ENCODE peak calls at places on chromosomes 5 and 9, in ten cellular contexts. E is right lobe of liver; T is CD8-positive, alpha-beta T cell; G is heart right ventricle; B is PC-9; O is stomach; U is coronary artery; L is tibial nerve; I is PC-3; M is fibroblast of lung. A is an unnamed sample.

GRCh38 chr9:79403495-79403894 is 168.3 kb upstream of the TLE4 start:
- DNase-seq in E (no peak), L (no peak), M (no peak), U (no peak), I (no peak), O (no peak), T (no peak), G (no peak), B (no peak), A (no peak)

GRCh38 chr9:135218331-135219225 is 131.1 kb downstream of the OLFM1 start:
- DNase-seq in O (no peak), L (no peak), T (no peak), G (peak), B (no peak), E (peak), U (no peak), M (no peak), I (no peak), A (no peak)

GRCh38 chr5:35799751-35800150 is 56.9 kb upstream of the IL7R start:
- DNase-seq in T (no peak), U (no peak), B (no peak), M (peak), I (peak), E (no peak), O (no peak), G (no peak), L (no peak), A (no peak)

GRCh38 chr5:98570661-98571181 is 202.7 kb upstream of the RGMB start:
- DNase-seq in U (no peak), L (no peak), G (no peak), O (no peak), I (peak), T (no peak), E (no peak), M (peak), B (no peak), A (no peak)

GRCh38 chr9:36485647-36486453 is 85.8 kb upstream of the RNF38 start:
- DNase-seq in U (peak), L (no peak), I (peak), O (no peak), T (no peak), E (no peak), G (no peak), B (no peak), M (peak), A (no peak)

GRCh38 chr9:35814106-35814840 is 569 bp downstream of the HINT2 start:
- DNase-seq in O (peak), U (no peak), M (peak), E (peak), L (peak), T (no peak), I (peak), B (peak), G (peak), A (peak)

GRCh38 chr5:172452398-172453205 is 1.7 kb downstream of the SH3PXD2B start:
- DNase-seq in I (peak), O (peak), M (peak), L (peak), G (no peak), U (peak), T (no peak), B (peak), E (no peak), A (peak)

GRCh38 chr9:14352549-14352948 is 38.6 kb upstream of the NFIB start:
- DNase-seq in O (no peak), U (no peak), G (no peak), L (no peak), E (no peak), M (no peak), T (no peak), I (no peak), B (no peak), A (no peak)

GRCh38 chr9:113876806-113877236 is 712 bp downstream of the ZNF618 start:
- DNase-seq in E (no peak), M (no peak), L (no peak), I (peak), U (no peak), T (no peak), B (peak), O (no peak), G (no peak), A (peak)
- TF ChIP-seq CTCF in E (peak), M (peak), L (no peak), I (peak), U (no peak), T (peak), B (peak), O (peak), G (peak), A (peak)

DNA sequence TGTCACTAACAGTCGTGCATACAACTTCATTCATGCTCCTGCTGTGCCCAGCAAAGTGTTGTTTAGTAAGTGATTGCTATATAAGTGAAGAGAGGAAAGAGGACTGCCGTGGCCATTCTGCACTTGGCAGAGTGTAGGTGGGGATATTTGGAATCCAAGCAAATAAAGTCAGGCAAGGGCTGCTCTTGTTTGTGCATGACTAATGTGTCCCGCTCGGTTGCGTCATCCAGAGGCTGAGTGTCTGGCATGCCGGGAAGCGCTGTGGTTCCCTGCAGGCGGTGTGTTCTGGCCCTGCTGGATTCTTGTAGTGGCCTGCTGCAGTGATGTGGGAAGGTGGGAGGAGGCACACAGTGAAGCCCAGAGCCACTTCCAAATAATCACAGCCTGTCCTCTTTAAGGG is 136.9 kb upstream of the ANKH start:
- DNase-seq in I (peak), T (no peak), O (peak), L (peak), U (peak), B (peak), G (peak), E (peak), M (peak), A (peak)
- H3K4me3 ChIP-seq in I (no peak), T (no peak), O (no peak), L (no peak), U (no peak), B (no peak), G (no peak), E (no peak), M (no peak), A (no peak)

GRCh38 chr9:89462817-89463216 is 35.1 kb downstream of the SEMA4D start:
- DNase-seq in I (no peak), U (no peak), M (no peak), T (no peak), E (no peak), G (no peak), O (no peak), L (no peak), B (no peak), A (no peak)
- H3K27ac ChIP-seq in I (no peak), U (no peak), M (no peak), T (no peak), E (no peak), G (no peak), O (no peak), L (no peak), B (no peak), A (no peak)

DNA sequence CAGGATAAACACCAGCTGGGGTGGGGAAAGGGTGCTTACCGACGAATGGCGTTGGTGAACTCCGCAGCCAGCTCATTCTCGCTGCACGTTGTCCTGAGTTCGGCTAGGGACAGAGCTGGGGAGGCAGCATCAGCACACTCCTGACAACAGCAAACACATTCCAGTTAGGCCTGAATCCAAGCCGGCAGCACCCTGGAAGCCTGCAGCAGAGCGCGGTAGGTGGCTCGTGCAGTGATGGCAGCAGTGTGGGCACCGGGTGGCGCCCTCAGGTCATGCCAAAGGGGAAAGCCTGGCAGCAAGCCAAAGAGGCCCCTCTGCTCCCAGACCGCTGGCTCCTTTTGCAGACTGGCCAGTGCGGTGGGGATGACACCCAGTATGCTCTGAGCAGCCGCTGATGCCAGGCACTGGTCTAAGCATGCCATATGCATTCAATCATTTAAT is 66.9 kb downstream of the DCP2 start:
- DNase-seq in M (peak), E (peak), U (peak), T (peak), G (peak), I (peak), L (no peak), B (no peak), O (no peak), A (peak)
- TF ChIP-seq CTCF in M (peak), E (peak), U (no peak), T (peak), G (peak), I (peak), L (no peak), B (no peak), O (no peak), A (no peak)

DNA sequence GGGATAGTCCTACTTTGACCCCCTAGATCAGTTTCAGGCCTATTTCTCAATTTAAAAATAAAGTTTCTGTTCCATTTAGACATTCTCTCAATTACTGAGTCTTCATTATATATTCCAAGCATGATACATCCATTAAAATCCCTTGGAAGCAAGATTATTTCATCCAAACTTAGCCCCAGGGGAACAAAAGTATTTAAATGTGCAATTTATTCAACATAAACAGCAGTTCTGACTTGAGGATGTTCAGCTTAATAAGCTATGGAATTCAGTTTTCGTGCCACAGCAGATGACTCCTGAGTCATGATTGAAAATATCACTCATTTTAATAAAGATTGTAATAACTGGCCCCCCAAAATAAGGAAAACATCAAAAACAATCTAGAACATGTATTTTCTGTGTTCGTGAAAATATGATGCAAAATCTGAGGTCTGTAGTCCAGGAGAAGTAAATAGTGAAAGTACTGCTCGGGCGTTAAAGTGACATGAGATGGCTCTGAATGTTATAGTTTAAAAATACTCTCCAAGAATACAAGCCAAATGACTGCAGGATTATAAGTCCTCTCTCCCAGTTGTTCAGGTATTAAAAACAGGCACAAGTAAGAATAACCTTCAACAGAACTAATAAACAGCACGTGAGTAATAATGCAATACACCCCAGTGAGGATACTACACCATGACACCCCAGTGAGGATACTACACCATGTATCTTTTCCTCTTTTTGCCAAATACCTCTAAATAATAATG is 67.1 kb downstream of the RETREG1 start:
- DNase-seq in T (no peak), G (no peak), L (no peak), B (no peak), I (no peak), M (no peak), O (no peak), U (no peak), E (no peak), A (no peak)
- H3K4me3 ChIP-seq in T (no peak), G (no peak), L (no peak), B (peak), I (peak), M (no peak), O (no peak), U (no peak), E (peak), A (no peak)

GRCh38 chr9:120914953-120915352 is 11.6 kb downstream of the TRAF1 start:
- DNase-seq in U (no peak), L (no peak), O (no peak), M (peak), E (no peak), T (no peak), G (no peak), B (no peak), I (peak), A (no peak)

GRCh38 chr9:120915854-120916495 is 10.6 kb downstream of the TRAF1 start:
- DNase-seq in U (no peak), O (no peak), G (no peak), E (no peak), M (no peak), I (no peak), T (no peak), B (no peak), L (no peak), A (no peak)

GRCh38 chr9:120917989-120918630 is 8.5 kb downstream of the TRAF1 start:
- DNase-seq in U (no peak), I (no peak), L (no peak), O (no peak), E (no peak), M (no peak), B (no peak), G (no peak), T (no peak), A (no peak)

GRCh38 chr9:120917285-120917684 is 9.3 kb downstream of the TRAF1 start:
- DNase-seq in T (no peak), G (no peak), M (no peak), O (no peak), I (no peak), B (no peak), U (no peak), E (no peak), L (no peak), A (no peak)

DNA sequence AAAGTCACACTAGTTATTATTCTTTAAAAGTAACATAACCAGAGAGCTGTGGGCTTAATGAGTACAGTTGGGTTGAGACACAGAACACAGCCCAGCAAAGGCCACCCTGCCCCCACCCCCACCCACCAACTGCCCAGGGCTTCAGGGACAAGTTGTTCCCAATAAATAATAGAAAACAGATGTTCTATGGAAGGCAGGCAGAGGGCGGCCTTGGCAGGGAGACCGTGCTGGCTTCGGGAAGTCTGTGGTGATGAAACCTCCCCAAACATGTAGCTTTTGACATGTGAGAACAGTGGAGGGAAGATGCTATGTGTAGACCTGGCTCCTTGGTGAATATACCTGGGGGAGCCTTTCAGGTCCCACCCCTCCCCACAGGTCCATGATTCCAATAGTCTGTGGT is 10.0 kb downstream of the TRAF1 start:
- DNase-seq in B (no peak), G (peak), O (no peak), U (peak), E (peak), T (no peak), I (no peak), M (no peak), L (peak), A (peak)
- H3K27ac ChIP-seq in B (no peak), G (no peak), O (peak), U (peak), E (no peak), T (no peak), I (no peak), M (no peak), L (peak), A (no peak)

GRCh38 chr9:31807574-31808256 is 576.7 kb upstream of the ACO1 start:
- DNase-seq in I (peak), E (no peak), O (no peak), G (no peak), B (no peak), L (no peak), T (no peak), M (no peak), U (no peak), A (no peak)
- TF ChIP-seq CTCF in I (peak), E (no peak), O (no peak), G (no peak), B (no peak), L (no peak), T (no peak), M (no peak), U (no peak), A (no peak)

A was measured in cardiac muscle cell.